ENCODE peak calls at places on chromosome 3, in five cellular contexts. Y, T, D, F and Q are unnamed samples.

GRCh38 chr3:178082508-178082907 is 453.7 kb upstream of the KCNMB2 start:
- DNase-seq in Y (no peak), T (no peak), D (no peak), F (no peak), Q (no peak)

GRCh38 chr3:75325716-75326115 is 338.4 kb upstream of the FRG2C start:
- DNase-seq in Y (no peak), T (no peak), D (no peak), F (no peak), Q (no peak)

GRCh38 chr3:186882125-186882524 is 39.6 kb downstream of the ADIPOQ start:
- DNase-seq in Y (no peak), T (no peak), D (no peak), F (no peak), Q (no peak)

GRCh38 chr3:117914540-117914939 is 1120.1 kb downstream of the IGSF11 start:
- DNase-seq in Y (no peak), T (peak; percentile 34), D (no peak), F (no peak), Q (no peak)

GRCh38 chr3:176919836-176920760 is 277.2 kb downstream of the TBL1XR1 start:
- DNase-seq in Y (no peak), T (no peak), D (no peak), F (no peak), Q (no peak)

GRCh38 chr3:2765002-2765579 is 345.1 kb downstream of the IL5RA start:
- DNase-seq in Y (no peak), T (peak; percentile 65), D (no peak), F (peak; percentile 2), Q (peak; percentile 20)

GRCh38 chr3:113255100-113255853 is 43.9 kb downstream of the BOC start:
- DNase-seq in Y (no peak), T (no peak), D (no peak), F (no peak), Q (no peak)

GRCh38 chr3:58271901-58272501 is 34.0 kb upstream of the RPP14 start:
- DNase-seq in Y (no peak), T (no peak), D (no peak), F (no peak), Q (no peak)

GRCh38 chr3:138440137-138440536 is 5.7 kb downstream of the ESYT3 start:
- DNase-seq in Y (no peak), T (peak; percentile 85), D (no peak), F (no peak), Q (no peak)